ENCODE peak calls at places on chromosomes 6 and 20, in six cellular contexts. F is psoas muscle, N is tibial nerve, P is activated T-cell treated with anti-CD3 and anti-CD28 coated beads for 4 hours, E is cardiac fibroblast, L is pons. X is an unnamed sample.

GRCh38 chr20:33020278-33021161 is 10.9 kb upstream of the BPIFB6 start:
- DNase-seq in P (no peak), F (no peak), E (no peak), N (no peak), L (no peak), X (no peak)

GRCh38 chr6:134174790-134175531 is 122.5 kb upstream of the SLC2A12 start:
- DNase-seq in E (peak), F (peak), N (peak), P (peak), L (peak), X (peak)

GRCh38 chr6:56096946-56097345 is 150.4 kb downstream of the COL21A1 start:
- DNase-seq in P (no peak), L (no peak), E (no peak), N (no peak), F (no peak), X (no peak)

GRCh38 chr6:147131728-147132127 is 72.5 kb upstream of the STXBP5 start:
- DNase-seq in N (no peak), P (no peak), E (peak), F (no peak), L (peak), X (no peak)

GRCh38 chr6:168695701-168696100 is 254.7 kb downstream of the SMOC2 start:
- DNase-seq in E (no peak), N (no peak), L (no peak), F (no peak), P (no peak), X (no peak)

GRCh38 chr6:32432050-32432450 is 7.6 kb upstream of the HLA-DRA start:
- DNase-seq in L (peak), N (no peak), E (peak), P (no peak), F (no peak), X (no peak)

GRCh38 chr6:161749576-161749975 is 475.7 kb upstream of the AGPAT4 start:
- DNase-seq in F (no peak), N (no peak), P (no peak), L (no peak), E (no peak), X (no peak)

GRCh38 chr20:14992071-14992654 is 654.8 kb upstream of the FLRT3 start:
- DNase-seq in N (no peak), L (no peak), F (no peak), P (no peak), E (peak), X (no peak)

GRCh38 chr6:1281746-1282145 is 30.2 kb upstream of the FOXQ1 start:
- DNase-seq in N (no peak), E (no peak), L (no peak), P (no peak), F (no peak), X (no peak)

GRCh38 chr6:56851541-56852248 is 103.2 kb upstream of the BEND6 start:
- DNase-seq in N (no peak), F (peak), E (peak), L (peak), P (no peak), X (no peak)

GRCh38 chr6:151292974-151293373 is 53.2 kb downstream of the AKAP12 start:
- DNase-seq in P (no peak), L (no peak), E (peak), F (no peak), N (no peak), X (no peak)

GRCh38 chr20:11807070-11807741 is 110.5 kb upstream of the BTBD3 start:
- DNase-seq in L (no peak), E (peak), F (no peak), P (no peak), N (no peak), X (no peak)

GRCh38 chr6:159700970-159701369 is 7.9 kb upstream of the SOD2 start:
- DNase-seq in E (peak), N (no peak), F (no peak), P (no peak), L (no peak), X (no peak)

GRCh38 chr6:162568266-162568665 is 159.3 kb downstream of the PRKN start:
- DNase-seq in N (no peak), P (no peak), E (no peak), F (no peak), L (no peak), X (no peak)

GRCh38 chr20:33178726-33179125 is 10.8 kb downstream of the BPIFA2 start:
- DNase-seq in F (no peak), E (no peak), N (no peak), P (no peak), L (no peak), X (no peak)

GRCh38 chr6:163983601-163984445 is 569.3 kb downstream of the QKI start:
- DNase-seq in L (peak), E (no peak), N (no peak), P (no peak), F (no peak), X (no peak)

GRCh38 chr20:2756056-2756611 is 44.3 kb downstream of the CPXM1 start:
- DNase-seq in F (no peak), E (peak), N (no peak), P (no peak), L (peak), X (no peak)

GRCh38 chr20:17898548-17898994 is 70.0 kb downstream of the SNX5 start:
- DNase-seq in L (peak), E (peak), N (peak), F (peak), P (peak), X (peak)

GRCh38 chr20:50354690-50355592 is 155.2 kb upstream of the PTPN1 start:
- DNase-seq in P (no peak), N (no peak), E (no peak), L (no peak), F (no peak), X (no peak)

GRCh38 chr6:51930602-51931001 is 156.8 kb downstream of the PKHD1 start:
- DNase-seq in P (no peak), L (no peak), N (no peak), F (no peak), E (no peak), X (no peak)

GRCh38 chr6:115514656-115515055 is 546.0 kb downstream of the FRK start:
- DNase-seq in P (no peak), E (peak), F (no peak), L (no peak), N (no peak), X (no peak)

GRCh38 chr20:12936020-12936419 is 72.8 kb upstream of the SPTLC3 start:
- DNase-seq in L (no peak), E (no peak), N (no peak), P (no peak), F (no peak), X (no peak)

GRCh38 chr20:59850018-59850641 is 83.3 kb downstream of the SYCP2 start:
- DNase-seq in N (no peak), E (peak), P (no peak), F (no peak), L (peak), X (no peak)

GRCh38 chr6:87697581-87698552 is 4.2 kb downstream of the AKIRIN2 start:
- DNase-seq in N (no peak), E (peak), P (no peak), L (peak), F (no peak), X (no peak)

GRCh38 chr6:135064586-135064985 is 10.0 kb upstream of the HBS1L start:
- DNase-seq in N (no peak), L (no peak), E (no peak), F (no peak), P (no peak), X (no peak)

GRCh38 chr6:7568021-7568420 is 22.0 kb upstream of the SNRNP48 start:
- DNase-seq in N (no peak), F (no peak), P (no peak), E (peak), L (no peak), X (no peak)

GRCh38 chr20:34402461-34402860 is 39.4 kb downstream of the ITCH start:
- DNase-seq in E (peak), P (no peak), L (no peak), F (no peak), N (no peak), X (no peak)

GRCh38 chr6:95574811-95575210 is 2.5 kb upstream of the MANEA start:
- DNase-seq in F (no peak), E (peak), L (no peak), N (no peak), P (no peak), X (no peak)

GRCh38 chr6:25788305-25788922 is 33.9 kb downstream of the SLC17A4 start:
- DNase-seq in E (peak), P (peak), N (no peak), F (no peak), L (peak), X (peak)

GRCh38 chr20:63060057-63060991 is 53.6 kb upstream of the BHLHE23 start:
- DNase-seq in N (no peak), E (peak), F (no peak), L (peak), P (no peak), X (no peak)

GRCh38 chr20:49276201-49276894 is 1.5 kb downstream of the ZNFX1 start:
- DNase-seq in P (peak), N (no peak), L (peak), E (peak), F (no peak), X (peak)

X was measured in activated CD4-positive, alpha-beta T cell treated with anti-CD3 and anti-CD28 coated beads, Interleukin-2, amount 50 U/mL, for 4 hours.